ENCODE peak calls at places on chromosome 1, in ten cellular contexts. S is kidney glomerular epithelial cell; U is T-helper 1 cell; J is stimulated activated CD8-positive, alpha-beta memory T cell treated with anti-CD3 and anti-CD28 coated beads, Interleukin-4, amount 100 ng/mL, for 4 hours; R is pulmonary artery endothelial cell; V is left colon; P is cerebellar cortex; Y is iris pigment epithelial cell; L is sciatic nerve; E is dermis microvascular lymphatic vessel endothelial cell. O is an unnamed sample.

GRCh38 chr1:234756066-234756783 is 146.2 kb upstream of the IRF2BP2 start:
- DNase-seq in R (no peak), S (no peak), E (no peak), Y (no peak), L (peak), V (no peak), P (no peak), J (no peak), U (no peak), O (no peak)

GRCh38 chr1:33152685-33153432 is 29.0 kb downstream of the TRIM62 start:
- DNase-seq in J (no peak), Y (no peak), S (no peak), E (no peak), U (no peak), L (peak), R (no peak), P (peak), V (peak), O (no peak)

GRCh38 chr1:203129501-203130231 is 2.1 kb downstream of the ADORA1 start:
- DNase-seq in S (no peak), P (peak), R (no peak), U (no peak), Y (no peak), V (no peak), E (no peak), L (peak), J (no peak), O (no peak)

GRCh38 chr1:150516050-150516591 is 569 bp downstream of the FALEC start:
- DNase-seq in S (no peak), J (no peak), U (no peak), V (peak), P (peak), L (no peak), Y (no peak), E (no peak), R (no peak), O (peak)

GRCh38 chr1:203444077-203444683 is 31.4 kb upstream of the PRELP start:
- DNase-seq in J (no peak), L (no peak), S (no peak), Y (no peak), P (no peak), U (no peak), E (no peak), V (peak), R (no peak), O (no peak)

GRCh38 chr1:98420376-98421097 is 241.0 kb upstream of the SNX7 start:
- DNase-seq in E (peak), V (no peak), P (no peak), S (no peak), J (no peak), Y (peak), R (no peak), L (no peak), U (no peak), O (no peak)

GRCh38 chr1:74641876-74642275 is 31.7 kb downstream of the ERICH3 start:
- DNase-seq in E (no peak), J (no peak), R (no peak), L (no peak), V (no peak), P (no peak), S (no peak), Y (peak), U (no peak), O (no peak)

GRCh38 chr1:147579532-147580199 is 38.4 kb downstream of the BCL9 start:
- DNase-seq in J (no peak), L (no peak), U (no peak), P (no peak), S (peak), E (no peak), V (peak), R (no peak), Y (peak), O (no peak)

GRCh38 chr1:166840309-166841302 is 1.3 kb downstream of the POGK start:
- DNase-seq in R (no peak), Y (peak), S (no peak), V (peak), E (peak), L (no peak), P (peak), J (no peak), U (no peak), O (no peak)

GRCh38 chr1:86872086-86872485 is 41.8 kb downstream of the SELENOF start:
- DNase-seq in V (no peak), L (no peak), E (no peak), U (no peak), R (no peak), S (no peak), P (no peak), Y (peak), J (no peak), O (no peak)

GRCh38 chr1:225509770-225510169 is 81.9 kb upstream of the LBR start:
- DNase-seq in S (no peak), R (no peak), J (no peak), P (no peak), Y (no peak), E (peak), V (no peak), U (no peak), L (no peak), O (no peak)

GRCh38 chr1:175628548-175629317 is 114.7 kb downstream of the TNR start:
- DNase-seq in V (peak), U (no peak), S (no peak), J (no peak), E (no peak), L (peak), Y (no peak), P (no peak), R (no peak), O (no peak)

GRCh38 chr1:214370585-214370984 is 89.6 kb downstream of the SMYD2 start:
- DNase-seq in U (no peak), S (no peak), E (no peak), P (no peak), R (no peak), L (no peak), Y (no peak), J (no peak), V (no peak), O (no peak)

GRCh38 chr1:180917306-180918065 is 4.8 kb downstream of the KIAA1614 start:
- DNase-seq in V (no peak), S (no peak), R (no peak), L (no peak), E (no peak), Y (no peak), J (no peak), U (no peak), P (peak), O (no peak)

GRCh38 chr1:181778630-181779285 is 282.8 kb downstream of the ZNF648 start:
- DNase-seq in V (no peak), P (peak), L (no peak), Y (no peak), J (no peak), S (peak), R (no peak), U (no peak), E (no peak), O (no peak)

O was measured in stimulated activated naive CD4-positive, alpha-beta T cell.